ENCODE peak calls at places on chromosomes 2 and 18, in seven cellular contexts. B is IMR-90, S is H9, I is neuronal stem cell, R is H1, Q is trophoblast cell, P is mesendoderm. Z is an unnamed sample.

GRCh38 chr18:21897811-21898210 is 157.2 kb downstream of the MIB1 start:
- DNase-seq in B (peak), S (peak), I (peak), R (peak), Q (peak), P (peak), Z (peak)

GRCh38 chr2:240598311-240598911 is 11.9 kb downstream of the CAPN10 start:
- DNase-seq in B (no peak), S (no peak), I (no peak), R (no peak), Q (no peak), P (no peak), Z (no peak)

GRCh38 chr2:230225486-230225885 is at the start of gene SP140:
- DNase-seq in B (no peak), S (no peak), I (no peak), R (no peak), Q (no peak), P (no peak), Z (no peak)

GRCh38 chr2:19611491-19612332 is 253.3 kb upstream of the OSR1 start:
- DNase-seq in B (peak), S (no peak), I (no peak), R (no peak), Q (no peak), P (no peak), Z (peak)

GRCh38 chr2:113173563-113174368 is at the start of gene PSD4:
- DNase-seq in B (no peak), S (no peak), I (no peak), R (no peak), Q (no peak), P (peak), Z (no peak)

GRCh38 chr2:111958901-111959300 is 60.5 kb downstream of the MERTK start:
- DNase-seq in B (no peak), S (no peak), I (no peak), R (peak), Q (no peak), P (peak), Z (no peak)

GRCh38 chr2:66534461-66534860 is 99.5 kb downstream of the MEIS1 start:
- DNase-seq in B (peak), S (no peak), I (no peak), R (no peak), Q (peak), P (no peak), Z (no peak)

GRCh38 chr2:64488050-64488974 is 34.4 kb downstream of the LGALSL start:
- DNase-seq in B (peak), S (peak), I (peak), R (peak), Q (peak), P (peak), Z (peak)

GRCh38 chr2:85064927-85065630 is 68.1 kb upstream of the TCF7L1 start:
- DNase-seq in B (no peak), S (peak), I (no peak), R (peak), Q (no peak), P (peak), Z (no peak)

GRCh38 chr2:239308696-239309397 is 92.0 kb downstream of the HDAC4 start:
- DNase-seq in B (peak), S (peak), I (no peak), R (peak), Q (no peak), P (no peak), Z (peak)

GRCh38 chr2:99825630-99826029 is 316.8 kb downstream of the AFF3 start:
- DNase-seq in B (no peak), S (no peak), I (no peak), R (no peak), Q (no peak), P (no peak), Z (no peak)
- H4K8ac ChIP-seq in B (peak), S (no peak), I (no peak), R (no peak), Q (no peak), P (no peak), Z (no peak)

GRCh38 chr18:48548404-48548771 is 9.6 kb downstream of the CTIF start:
- DNase-seq in B (no peak), S (no peak), I (no peak), R (no peak), Q (no peak), P (no peak), Z (peak)
- H3K27ac ChIP-seq in B (peak), S (peak), I (no peak), R (peak), Q (no peak), P (no peak), Z (peak)

DNA sequence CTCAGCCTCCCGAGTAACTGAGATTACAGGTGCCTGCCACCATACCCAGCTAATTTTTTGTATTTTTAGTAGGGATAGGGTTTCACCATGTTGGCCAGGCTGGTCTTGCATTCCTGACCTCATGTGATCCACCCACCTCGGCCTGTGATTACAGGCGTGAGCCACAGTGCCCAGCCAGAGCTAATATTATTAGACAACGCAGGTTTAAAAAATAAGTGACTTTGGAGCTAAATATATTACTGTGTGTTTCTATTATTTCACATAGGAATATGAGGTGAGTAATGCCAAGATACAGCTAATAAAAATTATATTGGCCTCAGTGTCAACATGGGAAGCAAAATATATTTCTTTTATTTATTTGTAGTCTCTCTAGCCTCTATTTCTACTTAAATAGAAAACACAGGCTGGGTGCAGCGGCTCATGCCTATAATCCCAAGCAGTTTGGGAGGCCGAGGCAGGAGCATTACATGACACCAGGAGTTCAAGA is 120.2 kb downstream of the C2orf74 start:
- DNase-seq in B (no peak), S (no peak), I (no peak), R (no peak), Q (no peak), P (no peak), Z (no peak)
- H4K8ac ChIP-seq in B (no peak), S (no peak), I (no peak), R (no peak), Q (peak), P (no peak), Z (no peak)

GRCh38 chr2:168107322-168107721 is 140.1 kb downstream of the STK39 start:
- DNase-seq in B (no peak), S (no peak), I (no peak), R (no peak), Q (no peak), P (no peak), Z (peak)
- H3K27ac ChIP-seq in B (no peak), S (no peak), I (no peak), R (no peak), Q (no peak), P (no peak), Z (no peak)

GRCh38 chr2:168348076-168348475 is 100.7 kb upstream of the STK39 start:
- DNase-seq in B (peak), S (peak), I (peak), R (no peak), Q (peak), P (peak), Z (peak)
- H4K8ac ChIP-seq in B (no peak), S (no peak), I (no peak), R (no peak), Q (no peak), P (no peak), Z (no peak)

DNA sequence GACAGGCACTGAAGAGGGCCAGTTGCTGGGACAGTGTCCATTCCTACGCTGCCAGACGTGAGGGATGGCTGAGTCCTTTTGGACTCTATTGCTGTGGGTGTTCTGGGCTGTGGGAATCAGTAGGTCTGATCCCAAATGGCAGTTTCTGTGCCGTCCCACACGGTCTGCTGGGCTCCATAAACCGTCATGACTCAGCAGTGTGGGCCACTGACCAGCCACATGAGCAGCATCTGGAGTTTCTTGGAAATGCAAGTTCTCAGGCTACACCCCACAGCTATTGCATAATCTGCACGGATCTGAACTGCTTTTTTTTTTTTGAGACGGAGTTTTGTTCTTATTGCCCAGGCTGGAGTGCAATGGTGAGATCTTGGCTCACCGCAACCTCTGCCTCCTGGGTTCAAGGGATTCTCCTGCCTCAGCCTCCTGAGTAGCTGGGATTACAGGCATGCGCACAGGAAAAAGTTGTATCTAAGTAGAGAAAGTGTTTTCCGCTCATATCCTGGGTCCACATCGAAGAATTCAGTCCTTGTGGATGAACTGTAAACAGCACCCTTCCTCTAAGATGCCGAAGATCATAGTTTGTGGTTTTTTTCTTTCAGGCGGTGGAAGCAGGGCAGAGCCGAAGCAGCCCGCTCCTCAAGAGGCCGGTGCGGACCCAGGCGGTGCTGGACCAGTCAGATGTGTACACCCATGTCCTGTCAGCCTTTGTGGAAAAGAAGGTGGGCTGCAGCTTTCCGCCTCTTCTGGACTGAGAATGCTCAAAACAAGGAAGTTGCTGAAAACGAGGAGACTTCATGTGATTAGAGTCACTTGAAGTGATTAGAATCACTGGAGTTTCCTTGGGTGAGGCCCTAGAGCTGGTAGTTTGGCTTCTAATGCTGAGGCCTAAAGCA is 25.5 kb downstream of the RMC1 start:
- DNase-seq in B (peak), S (no peak), I (no peak), R (no peak), Q (no peak), P (peak), Z (peak)
- H3K27ac ChIP-seq in B (no peak), S (no peak), I (no peak), R (no peak), Q (peak), P (no peak), Z (peak)

GRCh38 chr2:30796723-30797122 is 10.5 kb downstream of the CAPN13 start:
- DNase-seq in B (no peak), S (no peak), I (no peak), R (no peak), Q (peak), P (peak), Z (no peak)
- H4K8ac ChIP-seq in B (no peak), S (no peak), I (no peak), R (no peak), Q (no peak), P (no peak), Z (no peak)